ENCODE peak calls at places on chromosomes 5 and 9, in ten cellular contexts. S is WTC11, M is transverse colon, K is Caco-2, F is HFF-Myc, E is sigmoid colon, O is fibroblast of lung, W is MM.1S, U is GM20000, V is WERI-Rb-1. B is an unnamed sample.

GRCh38 chr9:131051592-131052517 is 42.9 kb downstream of the LAMC3 start:
- DNase-seq in E (no peak), V (no peak), F (no peak), U (no peak), K (no peak), S (no peak), W (no peak), M (no peak), O (no peak), B (no peak)

GRCh38 chr5:177982072-177982727 is 13.8 kb downstream of the PROP1 start:
- DNase-seq in F (no peak), U (no peak), S (peak), E (no peak), V (peak), W (no peak), M (no peak), K (peak), O (no peak), B (peak)

GRCh38 chr5:135240781-135241360 is 158.2 kb downstream of the MACROH2A1 start:
- DNase-seq in M (no peak), O (no peak), V (peak), K (no peak), U (no peak), F (no peak), S (no peak), E (peak), W (no peak), B (no peak)

GRCh38 chr9:131951905-131952304 is 127.8 kb downstream of the MED27 start:
- DNase-seq in W (no peak), E (no peak), M (no peak), K (no peak), V (no peak), O (peak), F (no peak), S (no peak), U (no peak), B (no peak)

GRCh38 chr9:136119259-136120118 is 814 bp upstream of the TMEM250 start:
- DNase-seq in O (peak), U (peak), S (peak), V (no peak), F (no peak), W (no peak), E (no peak), M (peak), K (peak), B (peak)

GRCh38 chr5:14908195-14908594 is 36.6 kb upstream of the ANKH start:
- DNase-seq in S (no peak), E (no peak), F (peak), K (no peak), V (no peak), U (no peak), O (peak), M (no peak), W (no peak), B (no peak)

GRCh38 chr9:89323257-89323841 is 5.0 kb downstream of the SECISBP2 start:
- DNase-seq in U (no peak), F (peak), K (peak), E (no peak), V (no peak), W (no peak), S (no peak), O (no peak), M (no peak), B (no peak)

GRCh38 chr9:83544002-83544698 is 5.9 kb upstream of the FRMD3 start:
- DNase-seq in F (peak), W (peak), O (peak), E (no peak), V (peak), K (peak), U (peak), M (peak), S (no peak), B (peak)

GRCh38 chr9:93246526-93246925 is 62.6 kb downstream of the WNK2 start:
- DNase-seq in V (no peak), O (no peak), W (no peak), S (no peak), E (no peak), M (no peak), K (no peak), U (no peak), F (no peak), B (no peak)

GRCh38 chr5:91281409-91281808 is 101.7 kb downstream of the ARRDC3 start:
- DNase-seq in S (no peak), O (peak), V (no peak), E (no peak), M (no peak), K (no peak), U (no peak), W (no peak), F (peak), B (no peak)

GRCh38 chr5:158287643-158288228 is 428.8 kb upstream of the CLINT1 start:
- DNase-seq in O (peak), V (no peak), U (no peak), F (peak), M (peak), W (no peak), E (peak), S (no peak), K (no peak), B (no peak)

GRCh38 chr5:158285771-158286170 is 426.8 kb upstream of the CLINT1 start:
- DNase-seq in W (no peak), K (no peak), F (no peak), V (no peak), O (no peak), M (no peak), U (no peak), S (no peak), E (no peak), B (no peak)

GRCh38 chr5:158286827-158287226 is 427.9 kb upstream of the CLINT1 start:
- DNase-seq in U (no peak), V (no peak), E (no peak), O (no peak), K (no peak), F (no peak), S (no peak), M (no peak), W (no peak), B (no peak)

GRCh38 chr5:158283341-158283740 is 424.4 kb upstream of the CLINT1 start:
- DNase-seq in F (peak), U (no peak), O (no peak), E (no peak), V (no peak), W (no peak), M (no peak), K (no peak), S (no peak), B (no peak)

DNA sequence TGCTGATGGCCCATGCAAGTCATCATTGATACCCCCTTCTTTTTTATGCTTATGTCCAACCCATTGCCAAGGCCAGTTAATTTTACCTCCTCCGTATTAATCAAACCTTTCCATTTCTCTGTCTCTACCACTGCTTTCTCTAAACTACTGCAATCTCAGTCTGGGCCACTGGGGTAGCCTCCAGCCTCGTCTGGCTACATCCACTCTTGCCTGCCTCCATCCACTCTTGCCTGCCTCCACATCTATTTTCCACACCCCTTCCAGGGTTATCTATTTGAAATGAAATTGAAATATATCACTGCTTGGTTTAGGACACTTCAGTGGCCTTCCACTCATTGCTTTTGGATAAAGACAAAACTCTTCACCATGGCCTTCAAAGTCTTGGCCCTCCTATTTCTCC is 425.3 kb upstream of the CLINT1 start:
- DNase-seq in U (no peak), V (no peak), F (no peak), E (no peak), S (no peak), W (no peak), M (no peak), K (no peak), O (no peak), B (no peak)
- TF ChIP-seq CTCF in U (no peak), V (no peak), F (no peak), E (no peak), S (no peak), W (no peak), M (no peak), K (no peak), O (no peak), B (no peak)

DNA sequence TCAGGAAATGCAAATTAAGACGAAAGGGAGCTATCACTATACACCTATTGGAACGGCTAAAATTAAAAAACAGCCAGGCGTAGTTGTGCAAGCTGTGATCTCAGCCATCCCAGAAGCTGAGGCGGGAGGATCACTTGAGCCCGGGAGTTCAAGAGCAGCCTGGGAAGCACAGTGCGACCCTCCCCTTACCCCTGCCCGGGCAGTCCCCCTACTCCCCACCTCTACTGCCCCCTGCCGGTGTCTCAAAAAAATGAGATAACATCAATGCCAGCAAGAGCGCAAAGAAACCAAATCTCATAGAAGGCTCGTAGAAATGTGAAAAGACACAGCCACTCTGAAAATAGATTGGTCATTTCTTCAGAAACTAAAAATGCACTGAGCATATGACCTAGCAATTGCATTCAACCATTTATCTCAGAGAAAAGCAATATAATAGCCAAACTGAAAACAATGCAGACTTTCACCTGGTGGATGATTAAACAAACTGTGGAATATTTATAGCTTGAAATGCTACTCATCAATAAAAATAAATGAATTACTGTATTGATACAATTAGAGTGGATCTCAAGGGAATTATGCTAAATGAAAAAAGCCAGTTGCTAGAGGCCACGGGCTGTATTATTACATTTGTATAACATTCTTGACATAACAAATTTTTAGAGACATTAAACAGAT is 20.6 kb downstream of the OR2V2 start:
- DNase-seq in M (no peak), O (no peak), E (no peak), K (peak), V (peak), S (peak), U (no peak), F (no peak), W (no peak), B (peak)
- TF ChIP-seq CTCF in M (peak), O (peak), E (peak), K (peak), V (peak), S (peak), U (peak), F (peak), W (peak), B (peak)

DNA sequence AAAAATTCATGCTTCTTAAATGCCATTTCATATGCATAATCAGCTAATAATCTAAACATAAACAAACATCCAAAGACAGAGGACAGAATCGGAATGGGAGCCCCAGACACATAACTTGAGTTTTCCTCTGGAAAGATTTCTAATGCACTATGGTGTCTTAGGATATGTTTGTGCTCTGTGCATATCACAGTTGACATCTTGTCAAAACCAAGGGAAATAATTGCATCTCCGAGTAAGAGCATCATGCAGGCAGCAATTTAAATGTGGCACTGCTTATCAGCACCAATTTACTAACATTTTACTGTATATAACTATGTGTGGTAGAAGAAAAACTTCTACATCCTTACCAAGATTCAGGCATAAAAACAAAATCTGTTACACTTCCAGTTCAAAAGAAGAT is 217.9 kb downstream of the GLIS3 start:
- DNase-seq in K (no peak), W (no peak), M (no peak), U (no peak), E (no peak), S (no peak), F (no peak), V (no peak), O (no peak), B (no peak)
- TF ChIP-seq CTCF in K (no peak), W (no peak), M (no peak), U (no peak), E (no peak), S (no peak), F (no peak), V (no peak), O (no peak), B (no peak)

GRCh38 chr9:127346584-127346983 is 50.4 kb upstream of the SLC2A8 start:
- DNase-seq in U (no peak), S (no peak), O (no peak), W (no peak), K (no peak), E (no peak), V (no peak), F (no peak), M (no peak), B (no peak)

GRCh38 chr9:127351182-127352166 is 45.5 kb upstream of the SLC2A8 start:
- DNase-seq in K (no peak), O (no peak), F (no peak), S (no peak), E (no peak), V (peak), W (no peak), M (no peak), U (no peak), B (no peak)

GRCh38 chr9:127349483-127350127 is 47.4 kb upstream of the SLC2A8 start:
- DNase-seq in U (no peak), V (no peak), E (no peak), K (no peak), W (no peak), S (no peak), M (no peak), F (no peak), O (no peak), B (no peak)

GRCh38 chr9:127345566-127345965 is 51.4 kb upstream of the SLC2A8 start:
- DNase-seq in E (no peak), M (no peak), U (no peak), O (no peak), S (no peak), V (no peak), K (no peak), W (no peak), F (no peak), B (no peak)

DNA sequence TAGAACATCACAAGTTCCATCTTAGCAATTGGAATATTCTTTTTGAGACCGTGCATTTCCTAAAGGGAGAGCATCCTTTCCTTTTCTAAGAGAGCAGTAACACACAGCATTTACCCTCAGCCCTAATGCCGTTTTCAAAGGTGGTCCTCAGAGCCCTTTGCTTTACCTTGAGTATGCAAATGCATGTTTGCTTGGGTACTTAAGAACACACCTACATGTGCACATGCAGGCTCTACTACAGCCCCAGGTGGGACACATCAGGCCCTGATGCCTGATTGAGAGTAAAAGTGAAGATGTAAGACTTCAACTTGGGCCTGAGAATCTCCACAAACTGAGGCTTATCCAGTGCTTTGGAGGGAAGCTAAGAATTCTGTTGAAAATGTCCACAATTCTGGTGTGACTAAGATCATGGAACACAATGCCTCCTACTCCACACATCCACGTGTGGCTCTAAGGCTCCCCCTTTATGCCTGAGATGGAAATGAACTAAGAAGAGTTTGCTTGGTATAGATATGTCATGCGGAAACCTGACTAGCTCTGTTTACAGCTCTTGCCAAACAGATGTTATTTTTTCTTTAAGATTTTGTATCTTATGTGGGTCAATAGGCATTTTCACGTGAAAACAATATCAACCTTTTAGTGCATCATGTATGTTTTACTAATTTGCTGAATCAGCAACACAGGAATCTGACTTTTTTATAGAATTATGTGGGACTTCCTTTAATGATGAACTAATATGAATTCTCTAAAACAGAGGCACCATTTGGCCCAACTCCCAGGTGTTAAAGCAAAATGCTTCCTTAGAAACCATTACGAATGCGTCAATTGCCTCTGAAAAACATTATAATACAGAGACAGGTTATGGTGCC is 48.9 kb upstream of the SLC2A8 start:
- DNase-seq in K (no peak), E (no peak), F (peak), O (peak), U (peak), W (no peak), V (no peak), M (no peak), S (no peak), B (peak)
- TF ChIP-seq CTCF in K (peak), E (peak), F (peak), O (peak), U (no peak), W (peak), V (peak), M (no peak), S (no peak), B (peak)

GRCh38 chr5:20655211-20655610 is 667.2 kb upstream of the CDH18 start:
- DNase-seq in M (no peak), V (no peak), S (no peak), W (no peak), K (no peak), E (no peak), U (no peak), O (no peak), F (no peak), B (no peak)
- TF ChIP-seq CTCF in M (no peak), V (no peak), S (no peak), W (no peak), K (no peak), E (no peak), U (no peak), O (no peak), F (no peak), B (no peak)

B was measured in Calu3.